ENCODE peak calls at places on chromosomes 12 and 14, in eight cellular contexts. H, J, Q, B, T, A, Y and C are unnamed samples.

GRCh38 chr12:75481774-75482173 is 1.2 kb downstream of the GLIPR1 start:
- DNase-seq in H (no peak), J (no peak), Q (no peak), B (no peak), T (no peak), A (no peak), Y (no peak), C (no peak)

GRCh38 chr14:24051162-24051788 is 534 bp upstream of the CARMIL3 start:
- DNase-seq in H (no peak), J (peak; percentile 50), Q (no peak), B (no peak), T (no peak), A (no peak), Y (no peak), C (no peak)

GRCh38 chr12:101276433-101276832 is 3.5 kb upstream of the UTP20 start:
- DNase-seq in H (no peak), J (no peak), Q (no peak), B (no peak), T (no peak), A (no peak), Y (no peak), C (no peak)

GRCh38 chr12:41924111-41924510 is 220.6 kb downstream of the GXYLT1 start:
- DNase-seq in H (no peak), J (no peak), Q (no peak), B (no peak), T (no peak), A (no peak), Y (no peak), C (no peak)

GRCh38 chr14:45252356-45253069 is 489 bp downstream of the MIS18BP1 start:
- DNase-seq in H (no peak), J (no peak), Q (no peak), B (no peak), T (no peak), A (no peak), Y (peak; percentile 25), C (no peak)

GRCh38 chr14:20578784-20579502 is 8.9 kb downstream of the RNASE11 start:
- DNase-seq in H (no peak), J (no peak), Q (no peak), B (no peak), T (no peak), A (no peak), Y (no peak), C (no peak)

GRCh38 chr14:60652674-60653387 is 3.6 kb upstream of the SIX1 start:
- DNase-seq in H (no peak), J (no peak), Q (no peak), B (no peak), T (no peak), A (no peak), Y (no peak), C (no peak)

GRCh38 chr14:62800577-62800976 is 244.7 kb downstream of the KCNH5 start:
- DNase-seq in H (no peak), J (no peak), Q (no peak), B (no peak), T (no peak), A (no peak), Y (no peak), C (no peak)

GRCh38 chr14:24094839-24095195 is 706 bp downstream of the PCK2 start:
- DNase-seq in H (no peak), J (peak; percentile 30), Q (no peak), B (no peak), T (peak; percentile 13), A (no peak), Y (no peak), C (no peak)

GRCh38 chr12:25996677-25997076 is 38.2 kb downstream of the RASSF8 start:
- DNase-seq in H (no peak), J (no peak), Q (no peak), B (no peak), T (no peak), A (no peak), Y (no peak), C (no peak)

GRCh38 chr14:91169951-91170350 is 56.1 kb downstream of the DGLUCY start:
- DNase-seq in H (no peak), J (no peak), Q (no peak), B (no peak), T (no peak), A (no peak), Y (no peak), C (no peak)

GRCh38 chr12:55899035-55899434 is 28.7 kb downstream of the PYM1 start:
- DNase-seq in H (no peak), J (no peak), Q (no peak), B (no peak), T (no peak), A (no peak), Y (no peak), C (no peak)

GRCh38 chr14:71773900-71774481 is 158.2 kb upstream of the RGS6 start:
- DNase-seq in H (no peak), J (no peak), Q (no peak), B (no peak), T (no peak), A (no peak), Y (no peak), C (no peak)

GRCh38 chr12:3772380-3772779 is 19.5 kb upstream of the CRACR2A start:
- DNase-seq in H (no peak), J (no peak), Q (no peak), B (no peak), T (no peak), A (no peak), Y (peak; percentile 47), C (no peak)

GRCh38 chr12:75868501-75868900 is 163.1 kb downstream of the PHLDA1 start:
- DNase-seq in H (no peak), J (no peak), Q (no peak), B (no peak), T (no peak), A (no peak), Y (no peak), C (no peak)

GRCh38 chr12:95836185-95836609 is 22.6 kb upstream of the SNRPF start:
- DNase-seq in H (no peak), J (no peak), Q (no peak), B (no peak), T (no peak), A (no peak), Y (no peak), C (no peak)

GRCh38 chr12:82517027-82517426 is 158.7 kb downstream of the METTL25 start:
- DNase-seq in H (no peak), J (no peak), Q (no peak), B (no peak), T (peak; percentile 20), A (no peak), Y (peak; percentile 59), C (no peak)

GRCh38 chr14:24366664-24367505 is 1.1 kb upstream of the NFATC4 start:
- DNase-seq in H (no peak), J (peak; percentile 58), Q (no peak), B (peak; percentile 30), T (peak; percentile 74), A (no peak), Y (peak; percentile 96), C (peak; percentile 75)

GRCh38 chr12:51364026-51364425 is 17.5 kb upstream of the CELA1 start:
- DNase-seq in H (no peak), J (no peak), Q (no peak), B (no peak), T (no peak), A (no peak), Y (no peak), C (no peak)

GRCh38 chr12:24719293-24719721 is 229.6 kb downstream of the BCAT1 start:
- DNase-seq in H (no peak), J (peak; percentile 54), Q (peak; percentile 0), B (no peak), T (no peak), A (no peak), Y (no peak), C (no peak)

GRCh38 chr14:39318574-39318973 is 84.9 kb downstream of the MIA2 start:
- DNase-seq in H (no peak), J (no peak), Q (no peak), B (no peak), T (no peak), A (no peak), Y (no peak), C (no peak)